ENCODE peak calls at places on chromosomes 7 and 10, in five cellular contexts. J, X, E, G and B are unnamed samples.

GRCh38 chr7:2628137-2628482 is 3.7 kb upstream of the TTYH3 start:
- DNase-seq in J (no peak), X (no peak), E (no peak), G (no peak), B (no peak)

GRCh38 chr10:76399216-76399615 is 967.8 kb downstream of the LRMDA start:
- DNase-seq in J (no peak), X (no peak), E (no peak), G (no peak), B (no peak)

GRCh38 chr7:29255839-29256782 is 61.5 kb downstream of the CHN2 start:
- DNase-seq in J (no peak), X (no peak), E (no peak), G (no peak), B (no peak)

GRCh38 chr7:135747366-135747765 is 1.2 kb downstream of the FAM180A start:
- DNase-seq in J (no peak), X (no peak), E (no peak), G (no peak), B (no peak)

GRCh38 chr7:31062746-31063435 is 10.8 kb downstream of the ADCYAP1R1 start:
- DNase-seq in J (no peak), X (no peak), E (no peak), G (no peak), B (no peak)

GRCh38 chr7:20408467-20408826 is 77.7 kb downstream of the ITGB8 start:
- DNase-seq in J (no peak), X (no peak), E (no peak), G (no peak), B (no peak)

GRCh38 chr7:99036531-99037175 is 107.3 kb downstream of the SMURF1 start:
- DNase-seq in J (peak; percentile 82), X (no peak), E (no peak), G (no peak), B (no peak)

GRCh38 chr7:123201901-123202300 is 2.1 kb upstream of the SLC13A1 start:
- DNase-seq in J (no peak), X (no peak), E (no peak), G (no peak), B (no peak)

GRCh38 chr10:29977161-29977560 is 82.2 kb downstream of the JCAD start:
- DNase-seq in J (no peak), X (no peak), E (no peak), G (no peak), B (no peak)

GRCh38 chr10:3740157-3740871 is 44.7 kb downstream of the KLF6 start:
- DNase-seq in J (no peak), X (no peak), E (no peak), G (no peak), B (no peak)

GRCh38 chr10:104548090-104548489 is 93.0 kb upstream of the SORCS3 start:
- DNase-seq in J (no peak), X (no peak), E (no peak), G (no peak), B (no peak)

GRCh38 chr7:325051-325798 is 35.3 kb downstream of the FOXL3 start:
- DNase-seq in J (no peak), X (peak; percentile 51), E (no peak), G (no peak), B (no peak)

GRCh38 chr10:100186253-100186780 is 488 bp upstream of the ERLIN1 start:
- DNase-seq in J (no peak), X (no peak), E (peak; percentile 14), G (no peak), B (no peak)

GRCh38 chr10:34567854-34568253 is 247.2 kb downstream of the PARD3 start:
- DNase-seq in J (no peak), X (no peak), E (no peak), G (no peak), B (no peak)

GRCh38 chr10:69866246-69866687 is 64.6 kb downstream of the COL13A1 start:
- DNase-seq in J (no peak), X (no peak), E (no peak), G (no peak), B (no peak)

DNA sequence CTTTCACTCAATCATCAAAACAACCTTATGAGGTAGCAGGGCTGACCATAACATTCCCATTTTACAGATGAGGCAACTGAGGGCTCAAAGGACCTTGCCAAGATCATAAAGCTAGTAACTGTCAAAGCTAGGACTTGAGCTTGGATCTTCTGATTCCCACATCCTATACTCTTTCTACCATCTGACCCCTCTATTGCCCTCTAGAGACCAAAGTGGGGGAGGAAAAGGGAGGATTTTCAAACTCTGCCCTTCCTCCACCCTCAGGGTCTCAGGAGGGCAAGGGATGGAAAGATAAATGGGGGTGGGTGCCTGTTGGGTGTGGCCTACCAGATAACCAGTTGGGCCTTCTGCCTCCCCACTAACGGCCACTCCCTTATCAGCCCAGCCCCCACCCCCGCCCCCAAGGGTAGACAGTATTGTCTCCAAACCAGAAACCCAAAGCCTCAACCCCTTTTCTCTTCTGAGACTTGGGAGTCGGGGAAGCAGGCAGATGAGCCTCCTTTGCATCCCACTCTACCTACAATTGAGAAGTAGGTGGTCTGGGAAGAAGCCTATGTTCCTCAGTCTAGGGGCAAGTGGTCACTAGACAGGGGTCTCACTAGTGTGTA is 7.9 kb downstream of the LDB1 start:
- DNase-seq in J (no peak), X (no peak), E (no peak), G (no peak), B (no peak)
- TF ChIP-seq CTCF in J (peak; percentile 65), X (no peak), E (peak; percentile 11), G (no peak), B (peak; percentile 38)

GRCh38 chr10:52314007-52314821 is at the start of gene DKK1:
- DNase-seq in J (peak; percentile 87), X (peak; percentile 66), E (peak; percentile 57), G (peak; percentile 17), B (peak; percentile 29)
- TF ChIP-seq CTCF in J (peak; percentile 94), X (peak; percentile 40), E (peak; percentile 75), G (peak; percentile 20), B (peak; percentile 17)

DNA sequence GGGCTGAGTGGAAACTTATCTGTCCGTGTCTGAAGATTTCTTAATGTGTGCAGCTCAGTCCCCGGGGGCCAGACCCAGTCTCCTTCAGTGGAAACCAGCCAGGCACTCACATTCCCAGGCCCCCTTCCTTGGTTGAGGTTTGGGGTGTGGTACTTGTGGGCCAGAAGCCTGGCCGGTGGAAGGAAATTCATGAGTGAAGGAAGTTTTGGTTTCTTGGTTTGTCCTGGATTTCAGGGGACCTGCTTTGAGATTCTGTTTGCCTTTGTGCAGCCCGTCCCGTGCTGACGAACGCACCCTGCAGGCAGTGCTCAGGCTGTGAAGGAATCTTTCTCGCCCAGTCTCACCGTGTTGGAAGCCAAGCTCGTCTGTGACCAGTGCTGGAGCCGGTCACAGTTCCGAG is 2.9 kb downstream of the INPP5A start:
- DNase-seq in J (no peak), X (no peak), E (no peak), G (no peak), B (no peak)
- TF ChIP-seq CTCF in J (peak; percentile 18), X (no peak), E (no peak), G (no peak), B (no peak)

DNA sequence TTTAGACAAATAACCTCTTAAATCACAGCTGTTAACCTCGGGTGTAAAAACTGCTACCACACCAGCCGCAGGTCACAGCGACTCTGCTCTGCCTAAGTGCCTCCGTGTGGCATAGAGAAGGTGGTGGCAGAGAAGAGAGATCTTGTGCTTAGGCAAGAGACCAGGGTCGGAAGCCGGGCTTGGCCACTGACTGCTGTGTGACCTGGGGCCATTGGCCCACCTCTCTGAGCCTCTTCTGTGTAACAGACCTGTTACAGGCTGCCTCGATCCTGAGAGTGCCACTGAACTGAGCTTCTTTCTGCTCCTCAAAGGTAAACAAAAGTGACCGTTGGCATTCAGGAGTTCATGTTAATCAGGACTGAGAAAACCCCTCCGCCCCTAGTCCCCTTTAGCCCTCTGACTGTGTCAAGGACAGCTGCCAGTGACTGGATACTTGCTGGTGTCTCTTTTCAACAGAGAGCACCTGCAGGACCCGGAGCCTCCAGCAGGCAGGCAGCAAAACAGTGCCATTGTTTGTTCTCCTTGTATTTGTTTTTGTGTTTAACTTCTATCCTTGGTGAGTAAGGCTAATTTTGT is 36.5 kb downstream of the ZMIZ1 start:
- DNase-seq in J (no peak), X (no peak), E (no peak), G (no peak), B (no peak)
- TF ChIP-seq CTCF in J (no peak), X (peak; percentile 23), E (no peak), G (no peak), B (no peak)

GRCh38 chr7:94882891-94883290 is 24.5 kb upstream of the PPP1R9A start:
- DNase-seq in J (no peak), X (no peak), E (no peak), G (no peak), B (no peak)

GRCh38 chr7:94888995-94889523 is 18.3 kb upstream of the PPP1R9A start:
- DNase-seq in J (no peak), X (no peak), E (no peak), G (no peak), B (no peak)

GRCh38 chr7:94883676-94884075 is 23.7 kb upstream of the PPP1R9A start:
- DNase-seq in J (no peak), X (no peak), E (no peak), G (no peak), B (no peak)

GRCh38 chr7:94893661-94894060 is 13.7 kb upstream of the PPP1R9A start:
- DNase-seq in J (no peak), X (no peak), E (no peak), G (no peak), B (no peak)

DNA sequence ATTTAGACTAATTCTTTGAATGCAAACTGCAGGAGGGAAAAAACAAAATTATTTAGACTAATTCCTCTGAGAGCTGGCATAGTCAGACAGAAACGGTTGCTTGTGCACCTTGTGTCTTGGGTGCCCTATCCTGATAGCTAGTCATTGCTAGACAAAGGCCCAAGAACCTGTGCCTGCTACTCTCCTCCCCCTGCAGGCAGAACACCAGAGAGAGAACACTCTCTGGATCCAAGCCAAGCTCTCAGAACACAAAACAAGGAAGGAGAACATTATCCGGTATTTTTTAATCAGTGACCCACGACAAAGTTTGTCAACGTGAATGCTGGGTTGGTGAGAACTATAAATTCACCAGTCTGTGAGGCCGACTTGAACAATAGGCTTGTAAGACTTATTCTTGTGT is 18.9 kb upstream of the PPP1R9A start:
- DNase-seq in J (peak; percentile 34), X (no peak), E (no peak), G (no peak), B (no peak)
- TF ChIP-seq CTCF in J (peak; percentile 42), X (no peak), E (no peak), G (no peak), B (no peak)

GRCh38 chr7:132154248-132154647 is 422.0 kb downstream of the PLXNA4 start:
- DNase-seq in J (no peak), X (no peak), E (no peak), G (no peak), B (no peak)
- TF ChIP-seq CTCF in J (peak; percentile 28), X (no peak), E (no peak), G (no peak), B (no peak)

GRCh38 chr7:157876469-157877285 is 539.9 kb downstream of the DNAJB6 start:
- DNase-seq in J (no peak), X (no peak), E (no peak), G (no peak), B (no peak)
- TF ChIP-seq CTCF in J (peak; percentile 66), X (no peak), E (no peak), G (no peak), B (no peak)